ENCODE peak calls at places on chromosome 7, in four cellular contexts. V is B cell, M is HFFc6, I is HCT116. C is an unnamed sample.

GRCh38 chr7:25391295-25391861 is 163.1 kb upstream of the NPVF start:
- DNase-seq in V (peak), I (peak), M (peak), C (no peak)

GRCh38 chr7:121023683-121024507 is 35.4 kb downstream of the CPED1 start:
- DNase-seq in M (no peak), I (no peak), V (no peak), C (no peak)

GRCh38 chr7:157310676-157311185 is 26.1 kb upstream of the DNAJB6 start:
- DNase-seq in V (no peak), M (peak), I (no peak), C (no peak)

GRCh38 chr7:143394777-143395176 is 13.6 kb downstream of the ZYX start:
- DNase-seq in I (no peak), M (no peak), V (no peak), C (no peak)

GRCh38 chr7:30502470-30503251 is 2.0 kb downstream of the GGCT start:
- DNase-seq in V (no peak), I (no peak), M (no peak), C (no peak)

GRCh38 chr7:121113288-121113687 is 124.8 kb downstream of the CPED1 start:
- DNase-seq in I (no peak), V (no peak), M (peak), C (no peak)

GRCh38 chr7:157752832-157753291 is 416.1 kb downstream of the DNAJB6 start:
- DNase-seq in M (no peak), I (no peak), V (no peak), C (no peak)

GRCh38 chr7:55132890-55133551 is 114.2 kb downstream of the EGFR start:
- DNase-seq in V (no peak), M (peak), I (peak), C (no peak)

GRCh38 chr7:64602518-64602917 is 39.6 kb upstream of the ZNF680 start:
- DNase-seq in M (peak), I (no peak), V (no peak), C (no peak)

GRCh38 chr7:91517408-91517807 is 253.2 kb downstream of the FZD1 start:
- DNase-seq in I (no peak), M (no peak), V (no peak), C (no peak)

GRCh38 chr7:45704683-45705016 is 130.5 kb downstream of the ADCY1 start:
- DNase-seq in M (no peak), I (no peak), V (no peak), C (no peak)

GRCh38 chr7:102096706-102097427 is 189.8 kb upstream of the SH2B2 start:
- DNase-seq in M (no peak), I (no peak), V (no peak), C (no peak)

GRCh38 chr7:119562839-119563238 is 710.1 kb upstream of the KCND2 start:
- DNase-seq in V (no peak), M (no peak), I (no peak), C (no peak)

GRCh38 chr7:116836911-116837310 is 25.5 kb upstream of the CAPZA2 start:
- DNase-seq in V (no peak), M (no peak), I (peak), C (no peak)

GRCh38 chr7:52876402-52876801 is 159.0 kb upstream of the POM121L12 start:
- DNase-seq in V (no peak), I (no peak), M (no peak), C (no peak)

GRCh38 chr7:44162785-44163395 is 21.8 kb upstream of the MYL7 start:
- DNase-seq in I (no peak), V (no peak), M (peak), C (no peak)

GRCh38 chr7:28055161-28055544 is 125.4 kb downstream of the JAZF1 start:
- DNase-seq in V (no peak), I (no peak), M (no peak), C (no peak)

GRCh38 chr7:131726680-131727079 is 170.3 kb upstream of the PODXL start:
- DNase-seq in I (no peak), M (no peak), V (no peak), C (no peak)

GRCh38 chr7:42692609-42693008 is 219.3 kb downstream of the C7orf25 start:
- DNase-seq in V (no peak), M (no peak), I (no peak), C (no peak)

GRCh38 chr7:27210441-27211083 is 10.7 kb upstream of the HOXA13 start:
- DNase-seq in M (no peak), V (peak), I (no peak), C (no peak)

GRCh38 chr7:112873831-112874553 is 83.8 kb upstream of the TMEM168 start:
- DNase-seq in V (no peak), I (no peak), M (no peak), C (no peak)

GRCh38 chr7:159056722-159057121 is 87.9 kb downstream of the VIPR2 start:
- DNase-seq in M (no peak), I (no peak), V (no peak), C (no peak)

GRCh38 chr7:97145068-97145467 is 27.6 kb downstream of the SDHAF3 start:
- DNase-seq in I (no peak), M (peak), V (no peak), C (no peak)

GRCh38 chr7:159099217-159099655 is 45.4 kb downstream of the VIPR2 start:
- DNase-seq in I (no peak), V (no peak), M (no peak), C (no peak)

GRCh38 chr7:128171342-128171918 is 69.6 kb upstream of the LEP start:
- DNase-seq in M (no peak), I (no peak), V (no peak), C (no peak)

GRCh38 chr7:102860351-102860811 is 52.4 kb upstream of the LRRC17 start:
- DNase-seq in M (peak), I (no peak), V (no peak), C (no peak)

GRCh38 chr7:131546583-131547111 is 9.8 kb downstream of the PODXL start:
- DNase-seq in M (no peak), I (no peak), V (peak), C (no peak)

GRCh38 chr7:2403718-2404648 is 572 bp downstream of the CHST12 start:
- DNase-seq in V (peak), I (no peak), M (peak), C (no peak)
- TF ChIP-seq CTCF in V (no peak), I (no peak), M (peak), C (no peak)

GRCh38 chr7:22586806-22587180 is 86.8 kb upstream of the STEAP1B start:
- DNase-seq in V (no peak), M (peak), I (no peak), C (no peak)
- TF ChIP-seq CTCF in V (no peak), M (peak), I (peak), C (no peak)

GRCh38 chr7:151226875-151227782 is at the start of gene ABCF2:
- DNase-seq in M (peak), V (peak), I (peak), C (peak)
- TF ChIP-seq CTCF in M (no peak), V (no peak), I (no peak), C (no peak)

GRCh38 chr7:36910401-36910800 is 186.1 kb upstream of the AOAH start:
- DNase-seq in M (no peak), I (no peak), V (no peak), C (no peak)

GRCh38 chr7:36911788-36912187 is 187.5 kb upstream of the AOAH start:
- DNase-seq in I (no peak), M (no peak), V (no peak), C (no peak)

GRCh38 chr7:36906956-36907355 is 182.7 kb upstream of the AOAH start:
- DNase-seq in V (no peak), M (no peak), I (no peak), C (no peak)

GRCh38 chr7:36906448-36906847 is 182.2 kb upstream of the AOAH start:
- DNase-seq in I (no peak), V (no peak), M (no peak), C (no peak)

DNA sequence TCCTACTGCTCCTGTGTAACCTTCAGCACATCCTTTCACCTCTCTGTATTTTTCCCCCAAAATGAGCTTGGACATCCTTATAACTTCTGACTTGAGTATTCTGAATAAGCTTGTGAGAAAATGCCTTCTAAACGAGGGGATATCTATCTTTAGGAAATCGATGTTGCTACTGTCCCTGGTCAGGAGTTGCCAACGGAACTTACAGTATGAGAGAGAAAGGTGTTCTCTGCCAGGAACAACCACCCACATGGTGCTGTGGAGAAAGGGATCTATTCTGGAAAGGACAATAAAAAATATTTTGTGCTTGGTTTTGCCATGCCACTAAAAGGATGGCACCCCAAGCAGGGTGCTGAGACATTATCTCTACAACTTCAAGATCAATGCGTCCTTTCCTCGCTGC is 186.6 kb upstream of the AOAH start:
- DNase-seq in I (no peak), M (no peak), V (no peak), C (no peak)
- TF ChIP-seq CTCF in I (no peak), M (no peak), V (no peak), C (no peak)

DNA sequence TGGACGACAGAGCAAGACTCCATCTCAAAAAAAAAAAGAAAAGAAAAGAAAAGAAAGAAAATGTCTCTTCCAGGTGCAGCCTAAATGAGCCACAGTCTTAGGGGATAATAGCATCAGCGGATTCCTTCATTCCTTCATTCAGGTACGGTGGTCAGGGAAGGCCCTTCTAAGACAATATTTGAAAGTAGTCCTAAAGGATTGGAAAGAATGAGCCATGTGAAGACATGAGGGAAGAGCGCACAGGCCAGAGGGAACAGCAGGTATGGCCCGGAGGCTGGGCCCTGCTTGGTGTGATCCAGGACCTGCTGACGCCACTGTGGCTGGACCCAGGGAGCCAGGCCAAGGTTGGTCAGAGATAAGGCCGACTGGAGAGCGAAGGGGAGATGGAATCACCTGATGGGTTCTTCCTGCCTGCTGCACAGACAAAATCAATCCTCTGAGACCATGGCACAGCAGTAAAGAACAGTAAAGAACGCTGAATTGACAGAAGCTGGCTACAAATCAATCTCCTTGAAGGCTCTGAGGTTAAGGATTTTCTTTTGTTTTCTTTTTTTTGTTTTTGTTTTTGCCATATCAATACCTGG is 16.3 kb upstream of the MKRN1 start:
- DNase-seq in M (no peak), I (no peak), V (no peak), C (no peak)
- TF ChIP-seq CTCF in M (no peak), I (no peak), V (no peak), C (no peak)

GRCh38 chr7:34900891-34901493 is 136.3 kb downstream of the DPY19L1 start:
- DNase-seq in V (no peak), I (peak), M (no peak), C (no peak)
- TF ChIP-seq CTCF in V (no peak), I (peak), M (no peak), C (no peak)

DNA sequence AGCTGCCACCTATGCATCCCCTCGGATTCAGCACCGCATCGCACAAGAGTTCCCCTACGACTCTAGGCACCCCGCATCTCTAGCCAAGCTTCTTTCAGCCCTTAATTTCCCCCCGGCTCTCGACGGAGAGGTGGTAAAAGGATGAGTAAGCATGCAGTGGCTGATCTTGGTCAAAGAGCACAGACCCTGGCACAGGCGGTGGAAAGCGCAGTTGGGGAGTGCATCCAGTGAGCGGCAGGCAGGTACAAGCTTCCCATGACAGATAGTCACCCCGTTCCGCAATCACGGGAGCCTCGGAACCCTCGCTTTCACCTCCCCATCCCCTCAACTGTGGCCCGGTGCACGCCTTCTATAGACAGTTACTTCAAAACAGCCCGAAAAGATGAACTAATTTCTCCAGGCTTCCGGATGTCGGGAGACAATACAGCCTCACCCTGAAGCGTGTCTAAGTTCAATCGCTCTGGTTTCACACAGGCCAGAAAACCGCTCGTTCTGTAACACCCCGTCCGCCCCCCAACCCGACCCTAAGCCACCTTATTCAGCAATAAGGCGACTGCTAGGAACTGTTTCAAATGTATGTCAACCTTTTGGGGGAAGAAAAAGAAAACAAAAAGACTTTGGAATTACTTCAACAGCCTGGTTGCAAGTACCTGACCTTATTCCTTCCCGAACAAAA is 1.5 kb downstream of the RHEB start:
- DNase-seq in I (no peak), V (peak), M (peak), C (peak)
- TF ChIP-seq CTCF in I (no peak), V (no peak), M (no peak), C (no peak)

GRCh38 chr7:82600601-82601000 is 157.0 kb upstream of the CACNA2D1 start:
- DNase-seq in I (no peak), V (no peak), M (no peak), C (no peak)
- TF ChIP-seq CTCF in I (no peak), V (no peak), M (no peak), C (no peak)

GRCh38 chr7:129824291-129825004 is 128.3 kb downstream of the UBE2H start:
- DNase-seq in V (no peak), I (no peak), M (no peak), C (no peak)
- TF ChIP-seq CTCF in V (no peak), I (peak), M (peak), C (no peak)

C was measured in CD14-positive monocyte.